ENCODE peak calls at places on chromosomes 5 and 9, in nine cellular contexts. One of them, this sample, is unnamed.

GRCh38 chr9:129491486-129491855 is 129.4 kb downstream of the C9orf50 start:
- DNase-seq in brain microvascular endothelial cell: no peak
- DNase-seq in A549: no peak
- DNase-seq in lung: no peak
- DNase-seq in GM10248: no peak
- DNase-seq in omental fat pad: no peak
- DNase-seq in AG09309: no peak
- DNase-seq in WERI-Rb-1: no peak
- DNase-seq in thyroid gland: no peak
- DNase-seq in this sample: no peak

GRCh38 chr5:175616083-175616482 is 41.8 kb upstream of the HRH2 start:
- DNase-seq in AG09309: no peak
- DNase-seq in GM10248: no peak
- DNase-seq in WERI-Rb-1: no peak
- DNase-seq in A549: no peak
- DNase-seq in brain microvascular endothelial cell: no peak
- DNase-seq in thyroid gland: no peak
- DNase-seq in omental fat pad: no peak
- DNase-seq in lung: no peak
- DNase-seq in this sample: no peak

GRCh38 chr9:96027271-96028131 is 152.0 kb downstream of the ERCC6L2 start:
- DNase-seq in lung: no peak
- DNase-seq in A549: no peak
- DNase-seq in thyroid gland: peak; percentile 63
- DNase-seq in brain microvascular endothelial cell: no peak
- DNase-seq in AG09309: no peak
- DNase-seq in WERI-Rb-1: no peak
- DNase-seq in omental fat pad: no peak
- DNase-seq in GM10248: no peak
- DNase-seq in this sample: peak; percentile 49

GRCh38 chr9:123514766-123515165 is 158.8 kb downstream of the CRB2 start:
- DNase-seq in A549: no peak
- DNase-seq in omental fat pad: no peak
- DNase-seq in GM10248: no peak
- DNase-seq in thyroid gland: no peak
- DNase-seq in AG09309: no peak
- DNase-seq in WERI-Rb-1: no peak
- DNase-seq in lung: no peak
- DNase-seq in brain microvascular endothelial cell: no peak
- DNase-seq in this sample: no peak

GRCh38 chr9:76414656-76415055 is 20.4 kb upstream of the RFK start:
- DNase-seq in AG09309: no peak
- DNase-seq in thyroid gland: no peak
- DNase-seq in A549: no peak
- DNase-seq in lung: no peak
- DNase-seq in brain microvascular endothelial cell: no peak
- DNase-seq in GM10248: no peak
- DNase-seq in WERI-Rb-1: no peak
- DNase-seq in omental fat pad: no peak
- DNase-seq in this sample: no peak

GRCh38 chr9:90632680-90633207 is 9.9 kb downstream of the DIRAS2 start:
- DNase-seq in A549: no peak
- DNase-seq in lung: no peak
- DNase-seq in thyroid gland: no peak
- DNase-seq in AG09309: no peak
- DNase-seq in WERI-Rb-1: no peak
- DNase-seq in omental fat pad: no peak
- DNase-seq in GM10248: no peak
- DNase-seq in brain microvascular endothelial cell: no peak
- DNase-seq in this sample: no peak

GRCh38 chr9:78539904-78540303 is 243.0 kb downstream of the PSAT1 start:
- DNase-seq in AG09309: peak; percentile 82
- DNase-seq in GM10248: no peak
- DNase-seq in A549: peak; percentile 74
- DNase-seq in thyroid gland: no peak
- DNase-seq in lung: no peak
- DNase-seq in brain microvascular endothelial cell: peak; percentile 68
- DNase-seq in WERI-Rb-1: no peak
- DNase-seq in omental fat pad: no peak
- DNase-seq in this sample: no peak

GRCh38 chr5:71899865-71900342 is 180.8 kb downstream of the CARTPT start:
- DNase-seq in thyroid gland: peak; percentile 7
- DNase-seq in omental fat pad: no peak
- DNase-seq in brain microvascular endothelial cell: peak; percentile 68
- DNase-seq in lung: no peak
- DNase-seq in AG09309: peak; percentile 14
- DNase-seq in WERI-Rb-1: no peak
- DNase-seq in A549: no peak
- DNase-seq in GM10248: no peak
- DNase-seq in this sample: no peak

GRCh38 chr5:10393491-10393890 is 40.0 kb downstream of the MARCHF6 start:
- DNase-seq in brain microvascular endothelial cell: no peak
- DNase-seq in AG09309: peak; percentile 48
- DNase-seq in lung: no peak
- DNase-seq in thyroid gland: no peak
- DNase-seq in GM10248: no peak
- DNase-seq in WERI-Rb-1: no peak
- DNase-seq in omental fat pad: no peak
- DNase-seq in A549: no peak
- DNase-seq in this sample: no peak

GRCh38 chr5:10111575-10111974 is 138.1 kb downstream of the ATPSCKMT start:
- DNase-seq in lung: no peak
- DNase-seq in omental fat pad: no peak
- DNase-seq in WERI-Rb-1: peak; percentile 83
- DNase-seq in brain microvascular endothelial cell: peak; percentile 34
- DNase-seq in AG09309: peak; percentile 44
- DNase-seq in GM10248: no peak
- DNase-seq in A549: peak; percentile 35
- DNase-seq in thyroid gland: peak; percentile 10
- DNase-seq in this sample: peak; percentile 20

GRCh38 chr9:71353723-71354122 is 232.3 kb upstream of the TRPM3 start:
- DNase-seq in GM10248: no peak
- DNase-seq in A549: no peak
- DNase-seq in brain microvascular endothelial cell: no peak
- DNase-seq in lung: no peak
- DNase-seq in omental fat pad: no peak
- DNase-seq in thyroid gland: no peak
- DNase-seq in AG09309: peak; percentile 74
- DNase-seq in WERI-Rb-1: no peak
- DNase-seq in this sample: no peak

GRCh38 chr9:79489241-79490000 is 82.3 kb upstream of the TLE4 start:
- DNase-seq in WERI-Rb-1: no peak
- DNase-seq in A549: peak; percentile 81
- DNase-seq in AG09309: no peak
- DNase-seq in brain microvascular endothelial cell: peak; percentile 63
- DNase-seq in omental fat pad: no peak
- DNase-seq in lung: no peak
- DNase-seq in GM10248: no peak
- DNase-seq in thyroid gland: no peak
- DNase-seq in this sample: no peak

GRCh38 chr5:60372786-60373185 is 327.2 kb downstream of the DEPDC1B start:
- DNase-seq in A549: peak; percentile 28
- DNase-seq in lung: no peak
- DNase-seq in WERI-Rb-1: no peak
- DNase-seq in AG09309: no peak
- DNase-seq in GM10248: no peak
- DNase-seq in brain microvascular endothelial cell: no peak
- DNase-seq in omental fat pad: no peak
- DNase-seq in thyroid gland: no peak
- DNase-seq in this sample: no peak

GRCh38 chr5:121870489-121870888 is 18.8 kb downstream of the FTMT start:
- DNase-seq in GM10248: no peak
- DNase-seq in omental fat pad: no peak
- DNase-seq in lung: no peak
- DNase-seq in thyroid gland: no peak
- DNase-seq in A549: peak; percentile 42
- DNase-seq in WERI-Rb-1: no peak
- DNase-seq in AG09309: no peak
- DNase-seq in brain microvascular endothelial cell: no peak
- DNase-seq in this sample: no peak

GRCh38 chr5:103938151-103938671 is 375.6 kb upstream of the NUDT12 start:
- DNase-seq in lung: no peak
- DNase-seq in brain microvascular endothelial cell: no peak
- DNase-seq in GM10248: no peak
- DNase-seq in omental fat pad: no peak
- DNase-seq in WERI-Rb-1: no peak
- DNase-seq in thyroid gland: no peak
- DNase-seq in A549: no peak
- DNase-seq in AG09309: no peak
- DNase-seq in this sample: no peak

GRCh38 chr5:103941554-103941953 is 379.0 kb upstream of the NUDT12 start:
- DNase-seq in A549: no peak
- DNase-seq in AG09309: no peak
- DNase-seq in GM10248: no peak
- DNase-seq in omental fat pad: no peak
- DNase-seq in brain microvascular endothelial cell: no peak
- DNase-seq in WERI-Rb-1: no peak
- DNase-seq in thyroid gland: no peak
- DNase-seq in lung: no peak
- DNase-seq in this sample: no peak

GRCh38 chr5:103943243-103943642 is 380.7 kb upstream of the NUDT12 start:
- DNase-seq in WERI-Rb-1: no peak
- DNase-seq in thyroid gland: no peak
- DNase-seq in lung: no peak
- DNase-seq in omental fat pad: no peak
- DNase-seq in brain microvascular endothelial cell: no peak
- DNase-seq in A549: no peak
- DNase-seq in AG09309: no peak
- DNase-seq in GM10248: no peak
- DNase-seq in this sample: no peak

DNA sequence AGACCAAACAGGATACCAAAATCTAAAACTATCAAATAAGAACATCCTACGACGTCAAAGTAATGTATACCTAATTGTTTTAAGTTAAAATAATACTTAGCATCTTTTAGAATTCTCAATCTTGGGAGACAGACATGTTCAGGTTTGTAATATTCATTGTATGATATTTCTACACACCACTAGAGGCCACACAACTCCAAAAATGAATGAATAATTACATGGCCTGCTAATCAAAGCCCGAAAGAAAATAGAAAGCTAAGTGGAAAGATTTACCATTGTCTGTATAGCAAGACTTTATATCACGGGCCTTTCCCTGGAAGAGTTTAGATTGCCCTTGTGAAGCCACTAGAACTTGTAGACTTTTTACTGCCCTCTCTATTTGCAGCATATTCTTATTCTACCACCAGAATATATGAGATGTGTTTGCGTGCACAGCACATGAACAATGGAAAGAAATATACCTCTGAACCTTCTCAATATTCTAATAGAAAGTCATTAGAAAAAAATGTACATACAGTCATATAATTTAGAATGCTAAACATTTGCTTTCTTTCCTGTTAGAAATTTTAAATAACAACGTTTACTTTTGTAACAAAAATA is 380.1 kb upstream of the NUDT12 start:
- DNase-seq in A549: no peak
- DNase-seq in AG09309: no peak
- DNase-seq in lung: no peak
- DNase-seq in thyroid gland: no peak
- DNase-seq in WERI-Rb-1: no peak
- DNase-seq in omental fat pad: no peak
- DNase-seq in brain microvascular endothelial cell: no peak
- DNase-seq in GM10248: no peak
- DNase-seq in this sample: no peak
- TF ChIP-seq CTCF in A549: no peak
- TF ChIP-seq CTCF in AG09309: peak; percentile 15
- TF ChIP-seq CTCF in lung: no peak
- TF ChIP-seq CTCF in thyroid gland: no peak
- TF ChIP-seq CTCF in WERI-Rb-1: no peak
- TF ChIP-seq CTCF in omental fat pad: no peak
- TF ChIP-seq CTCF in brain microvascular endothelial cell: peak; percentile 20
- TF ChIP-seq CTCF in GM10248: no peak
- TF ChIP-seq CTCF in this sample: no peak

GRCh38 chr5:142924135-142924883 is 154.1 kb downstream of the ARHGAP26 start:
- DNase-seq in lung: no peak
- DNase-seq in omental fat pad: no peak
- DNase-seq in WERI-Rb-1: no peak
- DNase-seq in brain microvascular endothelial cell: no peak
- DNase-seq in thyroid gland: no peak
- DNase-seq in A549: peak; percentile 60
- DNase-seq in AG09309: no peak
- DNase-seq in GM10248: peak; percentile 35
- DNase-seq in this sample: no peak
- TF ChIP-seq CTCF in lung: no peak
- TF ChIP-seq CTCF in omental fat pad: no peak
- TF ChIP-seq CTCF in WERI-Rb-1: peak; percentile 21
- TF ChIP-seq CTCF in brain microvascular endothelial cell: peak; percentile 43
- TF ChIP-seq CTCF in thyroid gland: no peak
- TF ChIP-seq CTCF in A549: peak; percentile 40
- TF ChIP-seq CTCF in AG09309: peak; percentile 24
- TF ChIP-seq CTCF in GM10248: peak; percentile 50
- TF ChIP-seq CTCF in this sample: no peak

GRCh38 chr5:173281910-173282309 is 46.3 kb downstream of the STC2 start:
- DNase-seq in omental fat pad: no peak
- DNase-seq in lung: no peak
- DNase-seq in A549: peak; percentile 54
- DNase-seq in GM10248: no peak
- DNase-seq in brain microvascular endothelial cell: no peak
- DNase-seq in thyroid gland: no peak
- DNase-seq in AG09309: no peak
- DNase-seq in WERI-Rb-1: peak; percentile 49
- DNase-seq in this sample: no peak
- TF ChIP-seq CTCF in omental fat pad: no peak
- TF ChIP-seq CTCF in lung: no peak
- TF ChIP-seq CTCF in A549: peak; percentile 40
- TF ChIP-seq CTCF in GM10248: no peak
- TF ChIP-seq CTCF in brain microvascular endothelial cell: peak; percentile 66
- TF ChIP-seq CTCF in thyroid gland: no peak
- TF ChIP-seq CTCF in AG09309: peak; percentile 51
- TF ChIP-seq CTCF in WERI-Rb-1: peak; percentile 71
- TF ChIP-seq CTCF in this sample: peak; percentile 48

DNA sequence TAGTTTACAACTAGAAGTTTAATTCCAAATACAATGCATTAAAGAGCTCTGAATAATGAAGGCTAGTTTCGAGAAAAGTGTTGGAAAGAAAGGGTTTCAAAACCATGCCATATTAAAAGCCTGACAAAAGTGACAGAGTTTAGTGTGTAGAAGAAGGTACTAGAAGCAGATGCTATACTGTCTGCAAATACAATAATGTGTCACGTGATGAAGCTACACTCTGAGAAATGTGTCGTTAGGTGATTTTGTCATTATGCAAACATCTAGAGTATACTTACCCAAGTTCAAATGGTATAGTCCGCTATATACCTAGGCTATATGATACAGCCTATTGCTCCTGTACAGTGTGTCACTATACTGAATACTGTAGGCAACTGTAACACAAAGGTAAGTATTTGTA is 494.1 kb downstream of the TLE1 start:
- DNase-seq in omental fat pad: no peak
- DNase-seq in thyroid gland: no peak
- DNase-seq in A549: no peak
- DNase-seq in AG09309: no peak
- DNase-seq in brain microvascular endothelial cell: no peak
- DNase-seq in WERI-Rb-1: no peak
- DNase-seq in lung: no peak
- DNase-seq in GM10248: no peak
- DNase-seq in this sample: no peak
- TF ChIP-seq CTCF in omental fat pad: no peak
- TF ChIP-seq CTCF in thyroid gland: no peak
- TF ChIP-seq CTCF in A549: no peak
- TF ChIP-seq CTCF in AG09309: no peak
- TF ChIP-seq CTCF in brain microvascular endothelial cell: no peak
- TF ChIP-seq CTCF in WERI-Rb-1: no peak
- TF ChIP-seq CTCF in lung: no peak
- TF ChIP-seq CTCF in GM10248: no peak
- TF ChIP-seq CTCF in this sample: no peak

GRCh38 chr5:139178948-139179347 is 19.2 kb downstream of the SIL1 start:
- DNase-seq in A549: no peak
- DNase-seq in GM10248: no peak
- DNase-seq in thyroid gland: peak; percentile 89
- DNase-seq in brain microvascular endothelial cell: peak; percentile 32
- DNase-seq in lung: peak; percentile 52
- DNase-seq in WERI-Rb-1: no peak
- DNase-seq in omental fat pad: no peak
- DNase-seq in AG09309: no peak
- DNase-seq in this sample: no peak
- TF ChIP-seq CTCF in A549: no peak
- TF ChIP-seq CTCF in GM10248: no peak
- TF ChIP-seq CTCF in thyroid gland: no peak
- TF ChIP-seq CTCF in brain microvascular endothelial cell: no peak
- TF ChIP-seq CTCF in lung: no peak
- TF ChIP-seq CTCF in WERI-Rb-1: no peak
- TF ChIP-seq CTCF in omental fat pad: no peak
- TF ChIP-seq CTCF in AG09309: no peak
- TF ChIP-seq CTCF in this sample: no peak

This sample was measured in nephron progenitor cell.